ENCODE peak calls at places on chromosomes 7 and 10, in five cellular contexts. Y is KG1, M is OCI-LY7, L is activated T-helper 1 cell treated with Interleukin-2 at 50 U/mL for 16 hours, C is C1 segment of cervical spinal cord. G is an unnamed sample.

GRCh38 chr7:148505955-148506354 is 84.6 kb upstream of the C7orf33 start:
- DNase-seq in Y (no peak), M (no peak), L (no peak), C (no peak), G (no peak)

GRCh38 chr10:119368991-119369869 is 161.9 kb downstream of the GRK5 start:
- DNase-seq in Y (no peak), M (peak; percentile 94), L (no peak), C (no peak), G (no peak)

GRCh38 chr7:13312327-13312726 is 624.9 kb downstream of the ARL4A start:
- DNase-seq in Y (no peak), M (peak; percentile 33), L (no peak), C (no peak), G (no peak)

GRCh38 chr10:23413629-23414089 is 25.2 kb upstream of the OTUD1 start:
- DNase-seq in Y (no peak), M (peak; percentile 25), L (no peak), C (no peak), G (no peak)

GRCh38 chr10:117550599-117551321 is 8.2 kb downstream of the EMX2 start:
- DNase-seq in Y (no peak), M (no peak), L (no peak), C (no peak), G (no peak)

GRCh38 chr10:131546086-131546810 is 234.7 kb upstream of the TCERG1L start:
- DNase-seq in Y (no peak), M (no peak), L (no peak), C (no peak), G (no peak)

GRCh38 chr10:118960166-118961090 is 69.1 kb upstream of the NANOS1 start:
- DNase-seq in Y (no peak), M (no peak), L (no peak), C (no peak), G (no peak)

GRCh38 chr7:1397491-1398327 is 61.6 kb downstream of the MICALL2 start:
- DNase-seq in Y (no peak), M (no peak), L (no peak), C (no peak), G (no peak)

GRCh38 chr7:113828581-113828980 is 90.2 kb downstream of the PPP1R3A start:
- DNase-seq in Y (no peak), M (no peak), L (no peak), C (no peak), G (no peak)

GRCh38 chr10:95906675-95907453 is 911 bp upstream of the CC2D2B start:
- DNase-seq in Y (peak; percentile 79), M (peak; percentile 37), L (no peak), C (no peak), G (peak; percentile 16)

GRCh38 chr10:101961591-101962498 is 94.1 kb downstream of the ARMH3 start:
- DNase-seq in Y (no peak), M (no peak), L (no peak), C (no peak), G (no peak)

GRCh38 chr10:132870426-132870825 is 71.9 kb downstream of the CFAP46 start:
- DNase-seq in Y (no peak), M (no peak), L (no peak), C (no peak), G (peak; percentile 2)

GRCh38 chr7:94697671-94697994 is 41.7 kb upstream of the SGCE start:
- DNase-seq in Y (no peak), M (no peak), L (no peak), C (no peak), G (no peak)

GRCh38 chr10:34681933-34682332 is 133.2 kb downstream of the PARD3 start:
- DNase-seq in Y (no peak), M (no peak), L (no peak), C (no peak), G (no peak)

GRCh38 chr7:15446280-15446679 is 115.5 kb downstream of the AGMO start:
- DNase-seq in Y (no peak), M (no peak), L (no peak), C (no peak), G (no peak)

GRCh38 chr10:49379596-49380410 is 16.1 kb downstream of the DRGX start:
- DNase-seq in Y (no peak), M (peak; percentile 4), L (no peak), C (no peak), G (no peak)

GRCh38 chr10:8369666-8370065 is 315.2 kb downstream of the GATA3 start:
- DNase-seq in Y (no peak), M (no peak), L (no peak), C (no peak), G (no peak)

GRCh38 chr10:921471-922414 is 9.8 kb downstream of the LARP4B start:
- DNase-seq in Y (no peak), M (no peak), L (no peak), C (no peak), G (no peak)

GRCh38 chr10:52771534-52772455 is 789 bp downstream of the MBL2 start:
- DNase-seq in Y (no peak), M (no peak), L (no peak), C (no peak), G (no peak)

GRCh38 chr7:111083423-111083822 is 7.5 kb upstream of the LRRN3 start:
- DNase-seq in Y (no peak), M (no peak), L (peak; percentile 9), C (no peak), G (no peak)

GRCh38 chr7:28533731-28534531 is 121.6 kb downstream of the CREB5 start:
- DNase-seq in Y (no peak), M (no peak), L (no peak), C (peak; percentile 30), G (peak; percentile 83)

GRCh38 chr7:79933144-79933543 is 201.5 kb upstream of the GNAI1 start:
- DNase-seq in Y (no peak), M (no peak), L (no peak), C (no peak), G (no peak)

GRCh38 chr7:104627516-104627915 is 299.1 kb downstream of the LHFPL3 start:
- DNase-seq in Y (no peak), M (peak; percentile 4), L (no peak), C (no peak), G (no peak)

GRCh38 chr7:24769014-24769830 is 12.0 kb upstream of the GSDME start:
- DNase-seq in Y (no peak), M (no peak), L (no peak), C (no peak), G (no peak)

GRCh38 chr7:116598278-116598677 is 73.4 kb downstream of the CAV1 start:
- DNase-seq in Y (no peak), M (no peak), L (no peak), C (no peak), G (no peak)

GRCh38 chr7:98265841-98266271 is 13.8 kb upstream of the TECPR1 start:
- DNase-seq in Y (no peak), M (no peak), L (no peak), C (no peak), G (no peak)

GRCh38 chr7:55132550-55132889 is 113.7 kb downstream of the EGFR start:
- DNase-seq in Y (no peak), M (no peak), L (no peak), C (no peak), G (no peak)

GRCh38 chr10:96496281-96496925 is 17.3 kb downstream of the TLL2 start:
- DNase-seq in Y (no peak), M (no peak), L (no peak), C (no peak), G (no peak)

GRCh38 chr10:92102601-92103213 is 179.1 kb downstream of the BTAF1 start:
- DNase-seq in Y (no peak), M (no peak), L (no peak), C (no peak), G (no peak)

GRCh38 chr7:1586827-1587705 is 17.2 kb upstream of the PSMG3 start:
- DNase-seq in Y (no peak), M (no peak), L (no peak), C (no peak), G (no peak)

GRCh38 chr10:73650537-73651331 is 5.1 kb downstream of the SYNPO2L start:
- DNase-seq in Y (no peak), M (no peak), L (no peak), C (no peak), G (no peak)

GRCh38 chr10:14707441-14707840 is 67.3 kb downstream of the FAM107B start:
- DNase-seq in Y (no peak), M (no peak), L (no peak), C (no peak), G (no peak)

GRCh38 chr10:120941468-120941867 is 90.3 kb downstream of the WDR11 start:
- DNase-seq in Y (no peak), M (no peak), L (no peak), C (no peak), G (no peak)

GRCh38 chr10:120800528-120801323 is 50.4 kb upstream of the WDR11 start:
- DNase-seq in Y (no peak), M (no peak), L (no peak), C (no peak), G (no peak)

GRCh38 chr7:35185908-35186731 is 67.8 kb downstream of the TBX20 start:
- DNase-seq in Y (no peak), M (no peak), L (no peak), C (no peak), G (no peak)

GRCh38 chr10:3745582-3745981 is 39.4 kb downstream of the KLF6 start:
- DNase-seq in Y (no peak), M (no peak), L (no peak), C (no peak), G (no peak)

G was measured in tibial nerve.